ENCODE peak calls at places on chromosome 3, in nine cellular contexts. F, Q, I, W, U, A, H, E and T are unnamed samples.
A peak's percentile ranks its signal among the peaks of the same experiment; 100 is the strongest.

GRCh38 chr3:128650096-128651050 is at the start of gene RPN1:
- DNase-seq in F (peak; percentile 63), Q (peak; percentile 100), I (peak; percentile 97), W (peak; percentile 96), U (peak; percentile 97), A (peak; percentile 97), H (peak; percentile 94), E (peak; percentile 98), T (peak; percentile 96)

GRCh38 chr3:108391917-108392585 is 95.7 kb downstream of the HHLA2 start:
- DNase-seq in F (no peak), Q (no peak), I (no peak), W (no peak), U (no peak), A (peak; percentile 63), H (no peak), E (no peak), T (no peak)

GRCh38 chr3:143998266-143998665 is 26.6 kb downstream of the DIPK2A start:
- DNase-seq in F (no peak), Q (no peak), I (no peak), W (no peak), U (no peak), A (peak; percentile 75), H (no peak), E (no peak), T (no peak)

GRCh38 chr3:127262533-127262932 is 25.3 kb downstream of the PRR20G start:
- DNase-seq in F (no peak), Q (no peak), I (no peak), W (no peak), U (no peak), A (no peak), H (no peak), E (no peak), T (no peak)

GRCh38 chr3:112132975-112133448 is at the start of gene GCSAM:
- DNase-seq in F (no peak), Q (peak; percentile 90), I (peak; percentile 35), W (no peak), U (no peak), A (no peak), H (peak; percentile 23), E (peak; percentile 31), T (peak; percentile 31)

GRCh38 chr3:102265720-102266119 is 169.1 kb upstream of the ZPLD1 start:
- DNase-seq in F (no peak), Q (no peak), I (no peak), W (no peak), U (no peak), A (peak; percentile 16), H (no peak), E (no peak), T (no peak)

GRCh38 chr3:98801042-98801747 is 38.1 kb downstream of the ST3GAL6 start:
- DNase-seq in F (no peak), Q (no peak), I (no peak), W (no peak), U (peak; percentile 38), A (no peak), H (no peak), E (no peak), T (no peak)

GRCh38 chr3:15860014-15860934 is 62.5 kb upstream of the ANKRD28 start:
- DNase-seq in F (peak; percentile 39), Q (peak; percentile 90), I (peak; percentile 18), W (peak; percentile 72), U (peak; percentile 82), A (peak; percentile 46), H (peak; percentile 45), E (peak; percentile 35), T (peak; percentile 63)

GRCh38 chr3:109910772-109911171 is 573.4 kb upstream of the DPPA4 start:
- DNase-seq in F (no peak), Q (no peak), I (no peak), W (no peak), U (no peak), A (no peak), H (no peak), E (no peak), T (no peak)

DNA sequence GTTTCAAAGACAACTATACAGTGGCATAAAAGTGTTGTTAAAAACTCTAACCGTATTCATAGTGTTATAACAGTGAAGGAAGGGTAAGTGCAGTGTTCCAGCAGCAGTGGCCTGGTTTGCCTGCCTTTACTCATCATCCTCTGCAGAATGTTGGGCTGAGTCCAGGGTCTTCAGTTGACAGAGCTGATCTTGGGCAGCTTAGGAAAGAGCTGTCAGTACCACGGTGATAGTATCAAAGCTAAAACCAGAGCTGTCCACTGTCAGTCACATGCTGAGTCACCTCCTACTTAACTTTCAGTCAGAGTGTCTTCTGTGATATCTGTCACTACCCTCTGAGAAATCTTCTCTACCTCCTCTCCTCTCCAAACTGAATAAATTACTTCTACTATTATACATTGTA is 241.9 kb downstream of the ZIC1 start:
- DNase-seq in F (no peak), Q (no peak), I (peak; percentile 15), W (no peak), U (no peak), A (peak; percentile 3), H (peak; percentile 33), E (peak; percentile 18), T (no peak)
- H3K27ac ChIP-seq in F (no peak overlapping the region), Q (no peak overlapping the region), I (peak overlapping the region; percentile 60), W (no peak overlapping the region), U (no peak overlapping the region), A (peak overlapping the region; percentile 32), H (no peak overlapping the region), E (peak overlapping the region; percentile 65), T (no peak overlapping the region)

GRCh38 chr3:32432711-32433530 is 41.3 kb downstream of the CMTM7 start:
- DNase-seq in F (no peak), Q (no peak), I (no peak), W (no peak), U (no peak), A (peak; percentile 67), H (no peak), E (no peak), T (no peak)
- H3K4me1 ChIP-seq in F (no peaks in the 10 kb centered on the region), Q (peaks cover 28% of the 10 kb centered on the region), I (no peaks in the 10 kb centered on the region), W (no peaks in the 10 kb centered on the region), U (no peaks in the 10 kb centered on the region), A (peaks cover 12% of the 10 kb centered on the region), H (peaks cover 3% of the 10 kb centered on the region), E (peaks cover 5% of the 10 kb centered on the region), T (no peaks in the 10 kb centered on the region)

GRCh38 chr3:121941592-121941991 is 47.4 kb downstream of the SLC15A2 start:
- DNase-seq in F (no peak), Q (no peak), I (no peak), W (no peak), U (no peak), A (no peak), H (no peak), E (no peak), T (no peak)
- H3K27ac ChIP-seq in F (no peak overlapping the region), Q (no peak overlapping the region), I (no peak overlapping the region), W (no peak overlapping the region), U (no peak overlapping the region), A (no peak overlapping the region), H (no peak overlapping the region), E (no peak overlapping the region), T (no peak overlapping the region)

DNA sequence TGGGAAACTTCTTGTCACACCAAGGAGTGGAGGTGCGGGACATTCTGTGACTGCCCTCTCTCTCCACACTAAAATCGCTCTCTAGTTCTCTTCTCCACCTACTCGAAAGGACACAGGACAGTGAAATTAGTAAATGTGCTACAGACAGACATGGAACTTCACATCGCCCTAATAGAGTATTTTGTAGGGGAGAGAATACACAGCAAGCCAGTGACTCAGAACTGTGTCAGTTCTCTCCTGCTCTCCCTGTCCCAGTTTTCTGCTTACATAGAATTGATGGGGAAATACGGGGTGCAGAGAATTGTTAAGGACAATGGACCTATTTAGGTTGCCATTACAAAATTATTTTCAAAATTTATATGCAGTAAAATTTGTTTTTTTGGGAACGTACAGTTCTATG is 159.6 kb upstream of the GADL1 start:
- DNase-seq in F (no peak), Q (no peak), I (no peak), W (no peak), U (no peak), A (no peak), H (no peak), E (no peak), T (no peak)
- H3K4me1 ChIP-seq in F (no peaks in the 10 kb centered on the region), Q (no peaks in the 10 kb centered on the region), I (no peaks in the 10 kb centered on the region), W (no peaks in the 10 kb centered on the region), U (no peaks in the 10 kb centered on the region), A (no peaks in the 10 kb centered on the region), H (no peaks in the 10 kb centered on the region), E (no peaks in the 10 kb centered on the region), T (no peaks in the 10 kb centered on the region)

DNA sequence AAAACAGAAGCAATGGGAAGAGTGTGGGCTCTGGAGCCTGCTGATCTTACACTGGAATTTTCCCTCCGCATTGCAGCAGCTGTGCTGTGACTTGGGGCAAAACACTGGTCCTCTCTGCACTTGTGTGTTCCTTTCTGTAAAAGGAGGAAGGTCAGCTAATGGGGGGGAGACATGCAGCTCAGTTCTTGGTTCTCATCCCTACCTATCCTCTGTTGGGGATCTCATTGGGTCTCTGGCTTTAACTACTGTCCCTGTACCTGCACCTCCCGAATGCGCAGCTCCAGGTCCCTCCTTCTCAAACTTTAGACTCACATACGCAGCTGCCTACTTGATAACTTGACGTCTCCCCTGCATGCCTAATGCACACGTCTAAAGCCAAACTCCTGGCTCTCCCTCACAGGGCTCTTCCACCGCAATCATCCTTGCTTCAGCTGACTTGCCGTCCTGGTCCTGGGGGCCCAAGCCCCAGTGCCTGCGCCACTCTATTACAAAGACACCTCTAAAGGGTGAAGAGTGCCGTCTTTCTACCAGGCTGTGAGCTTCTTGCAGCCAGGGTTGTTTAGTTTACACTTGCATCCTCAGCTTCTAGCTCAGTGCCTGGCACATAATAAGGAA is 5.9 kb upstream of the TMEM44 start:
- DNase-seq in F (no peak), Q (no peak), I (no peak), W (no peak), U (no peak), A (no peak), H (no peak), E (no peak), T (no peak)
- H3K27ac ChIP-seq in F (no peak overlapping the region), Q (no peak overlapping the region), I (peak overlapping the region; percentile 86), W (no peak overlapping the region), U (no peak overlapping the region), A (no peak overlapping the region), H (no peak overlapping the region), E (peak overlapping the region; percentile 58), T (no peak overlapping the region)

DNA sequence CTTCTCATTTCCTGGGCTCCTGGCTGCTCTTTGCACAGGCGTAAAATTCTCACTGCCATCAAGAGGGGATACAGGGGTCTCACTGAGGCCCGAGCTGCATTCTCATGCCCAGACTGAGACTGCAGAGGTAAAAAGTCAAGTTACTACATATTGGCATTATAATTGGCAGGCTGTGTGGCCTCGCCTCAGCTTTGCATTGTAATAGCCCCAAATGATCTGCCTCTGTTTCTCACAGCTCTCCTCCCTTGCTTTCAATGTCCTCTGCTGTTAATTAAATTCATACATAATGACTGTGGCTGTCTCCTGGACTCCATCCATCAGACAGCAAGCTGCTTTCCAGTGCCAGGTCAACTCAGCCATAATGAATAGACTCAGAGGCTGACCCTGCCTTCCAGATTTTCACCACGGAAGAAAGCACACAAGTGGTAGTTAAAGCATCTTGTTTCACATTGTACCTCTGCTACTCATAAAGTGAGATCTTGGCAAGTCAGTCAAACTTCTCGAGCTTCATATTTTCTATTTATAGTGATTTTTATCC is 7.6 kb upstream of the RTP4 start:
- DNase-seq in F (no peak), Q (no peak), I (no peak), W (no peak), U (no peak), A (no peak), H (no peak), E (no peak), T (no peak)
- H3K4me1 ChIP-seq in F (no peaks in the 10 kb centered on the region), Q (peaks cover 4% of the 10 kb centered on the region), I (peaks cover 18% of the 10 kb centered on the region), W (no peaks in the 10 kb centered on the region), U (peaks cover 10% of the 10 kb centered on the region), A (peaks cover 7% of the 10 kb centered on the region), H (no peaks in the 10 kb centered on the region), E (no peaks in the 10 kb centered on the region), T (no peaks in the 10 kb centered on the region)